ENCODE peak calls at places on chromosomes 5 and 9, in five cellular contexts. C is mesendoderm, K is fibroblast of lung, H is IMR-90, G is GM23248. X is an unnamed sample.

GRCh38 chr5:84364043-84364442 is 20.6 kb downstream of the EDIL3 start:
- DNase-seq in C (no peak), K (peak; percentile 81), H (no peak), G (no peak), X (no peak)

GRCh38 chr5:100175346-100175745 is 359.8 kb upstream of the FAM174A start:
- DNase-seq in C (no peak), K (peak; percentile 1), H (no peak), G (no peak), X (no peak)

GRCh38 chr9:117156771-117157535 is 257.9 kb downstream of the ASTN2 start:
- DNase-seq in C (no peak), K (no peak), H (no peak), G (no peak), X (no peak)

GRCh38 chr5:73792687-73793320 is 166.8 kb downstream of the ARHGEF28 start:
- DNase-seq in C (peak; percentile 75), K (peak; percentile 51), H (peak; percentile 76), G (peak; percentile 77), X (peak; percentile 83)

GRCh38 chr9:133715295-133715865 is 22.8 kb downstream of the SARDH start:
- DNase-seq in C (no peak), K (peak; percentile 57), H (peak; percentile 58), G (no peak), X (no peak)

GRCh38 chr9:90046317-90046861 is 441.6 kb downstream of the GADD45G start:
- DNase-seq in C (no peak), K (no peak), H (no peak), G (no peak), X (no peak)

GRCh38 chr9:18699749-18700148 is 225.8 kb downstream of the ADAMTSL1 start:
- DNase-seq in C (no peak), K (no peak), H (no peak), G (no peak), X (peak; percentile 1)

GRCh38 chr9:137148242-137148641 is 9.3 kb downstream of the GRIN1 start:
- DNase-seq in C (no peak), K (no peak), H (no peak), G (no peak), X (no peak)

GRCh38 chr5:25863811-25864210 is 1174.6 kb downstream of the CDH9 start:
- DNase-seq in C (no peak), K (no peak), H (no peak), G (no peak), X (no peak)

GRCh38 chr5:392431-392988 is 50.5 kb upstream of the EXOC3 start:
- DNase-seq in C (peak; percentile 69), K (peak; percentile 55), H (peak; percentile 58), G (peak; percentile 46), X (peak; percentile 48)

GRCh38 chr5:33611882-33612281 is 171.1 kb downstream of the TARS1 start:
- DNase-seq in C (no peak), K (peak; percentile 74), H (peak; percentile 85), G (peak; percentile 86), X (peak; percentile 77)

GRCh38 chr5:96582343-96582742 is 79.8 kb upstream of the CAST start:
- DNase-seq in C (no peak), K (peak; percentile 72), H (peak; percentile 55), G (peak; percentile 70), X (peak; percentile 68)

GRCh38 chr9:86644315-86645034 is 290.3 kb upstream of the TUT7 start:
- DNase-seq in C (peak; percentile 34), K (no peak), H (no peak), G (no peak), X (no peak)

GRCh38 chr9:87179556-87180340 is 232.4 kb upstream of the GAS1 start:
- DNase-seq in C (peak; percentile 6), K (peak; percentile 29), H (no peak), G (peak; percentile 22), X (no peak)

GRCh38 chr9:113785334-113785733 is 90.8 kb upstream of the ZNF618 start:
- DNase-seq in C (no peak), K (no peak), H (no peak), G (no peak), X (no peak)

GRCh38 chr9:105341784-105342183 is 97.3 kb downstream of the SLC44A1 start:
- DNase-seq in C (no peak), K (peak; percentile 23), H (peak; percentile 56), G (peak; percentile 65), X (no peak)

GRCh38 chr5:61332369-61332745 is 299 bp downstream of the ZSWIM6 start:
- DNase-seq in C (peak; percentile 43), K (no peak), H (no peak), G (peak; percentile 72), X (no peak)

GRCh38 chr5:79636981-79637733 is 24.9 kb downstream of the TENT2 start:
- DNase-seq in C (no peak), K (no peak), H (no peak), G (no peak), X (no peak)

GRCh38 chr5:6900828-6901227 is 187.6 kb downstream of the TENT4A start:
- DNase-seq in C (no peak), K (no peak), H (no peak), G (no peak), X (no peak)

GRCh38 chr9:135246248-135247173 is 159.0 kb downstream of the OLFM1 start:
- DNase-seq in C (no peak), K (no peak), H (no peak), G (no peak), X (no peak)

GRCh38 chr5:171979606-171980005 is 26.8 kb downstream of the FBXW11 start:
- DNase-seq in C (no peak), K (no peak), H (no peak), G (no peak), X (no peak)

GRCh38 chr5:28165116-28165515 is 1126.7 kb upstream of the CDH9 start:
- DNase-seq in C (peak; percentile 7), K (peak; percentile 42), H (no peak), G (no peak), X (peak; percentile 42)

GRCh38 chr9:135615666-135616620 is 23.4 kb downstream of the GLT6D1 start:
- DNase-seq in C (no peak), K (no peak), H (no peak), G (no peak), X (no peak)

GRCh38 chr5:103234239-103234975 is 24.2 kb upstream of the MACIR start:
- DNase-seq in C (no peak), K (peak; percentile 61), H (peak; percentile 21), G (peak; percentile 28), X (peak; percentile 25)

GRCh38 chr9:29701971-29702370 is 2128.7 kb upstream of the C9orf72 start:
- DNase-seq in C (no peak), K (no peak), H (no peak), G (no peak), X (no peak)

GRCh38 chr5:1050449-1051365 is 42.1 kb downstream of the NKD2 start:
- DNase-seq in C (no peak), K (no peak), H (no peak), G (no peak), X (no peak)

GRCh38 chr9:15725953-15726352 is 173.1 kb downstream of the CCDC171 start:
- DNase-seq in C (no peak), K (peak; percentile 39), H (no peak), G (peak; percentile 53), X (peak; percentile 8)

GRCh38 chr9:1267141-1267570 is 217.0 kb downstream of the DMRT2 start:
- DNase-seq in C (no peak), K (no peak), H (no peak), G (peak; percentile 16), X (peak; percentile 8)

GRCh38 chr5:16870878-16871277 is 65.2 kb downstream of the MYO10 start:
- DNase-seq in C (no peak), K (no peak), H (no peak), G (no peak), X (no peak)
- H3K9ac ChIP-seq in C (no peak overlapping the region), K (no peak overlapping the region), H (no peak overlapping the region), G (no peak overlapping the region), X (no peak overlapping the region)

DNA sequence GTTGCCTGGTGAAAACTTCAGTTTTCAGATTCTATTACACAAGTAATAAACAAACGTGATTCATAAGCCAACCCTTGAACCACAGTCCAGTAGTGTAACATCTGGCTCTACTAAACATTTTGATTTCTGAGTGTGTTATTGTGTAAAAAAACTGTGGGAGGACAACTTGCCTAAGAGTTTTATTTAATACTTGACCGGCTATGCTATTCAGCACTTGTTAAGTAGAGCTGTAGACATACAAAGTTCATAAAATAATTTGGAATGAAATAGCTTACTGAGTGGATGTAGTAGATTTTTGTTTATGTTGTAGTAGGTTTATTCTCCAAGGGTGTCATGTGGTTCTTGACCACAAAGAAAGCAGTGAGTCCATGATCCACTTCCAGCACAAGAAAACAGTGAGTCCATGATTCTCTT is 17.4 kb downstream of the LVRN start:
- DNase-seq in C (no peak), K (peak; percentile 23), H (peak; percentile 90), G (peak; percentile 84), X (no peak)
- H3K9ac ChIP-seq in C (no peak overlapping the region), K (no peak overlapping the region), H (no peak overlapping the region), G (no peak overlapping the region), X (no peak overlapping the region)

GRCh38 chr9:107246259-107247254 is 36.5 kb upstream of the RAD23B start:
- DNase-seq in C (peak; percentile 73), K (peak; percentile 19), H (peak; percentile 13), G (peak; percentile 26), X (no peak)

GRCh38 chr9:107249665-107250285 is 33.3 kb upstream of the RAD23B start:
- DNase-seq in C (no peak), K (no peak), H (no peak), G (peak; percentile 55), X (no peak)

GRCh38 chr9:107251756-107252322 is 31.2 kb upstream of the RAD23B start:
- DNase-seq in C (no peak), K (peak; percentile 94), H (peak; percentile 95), G (peak; percentile 93), X (no peak)

GRCh38 chr9:107249131-107249533 is 33.9 kb upstream of the RAD23B start:
- DNase-seq in C (peak; percentile 86), K (peak; percentile 31), H (peak; percentile 46), G (peak; percentile 37), X (peak; percentile 69)

DNA sequence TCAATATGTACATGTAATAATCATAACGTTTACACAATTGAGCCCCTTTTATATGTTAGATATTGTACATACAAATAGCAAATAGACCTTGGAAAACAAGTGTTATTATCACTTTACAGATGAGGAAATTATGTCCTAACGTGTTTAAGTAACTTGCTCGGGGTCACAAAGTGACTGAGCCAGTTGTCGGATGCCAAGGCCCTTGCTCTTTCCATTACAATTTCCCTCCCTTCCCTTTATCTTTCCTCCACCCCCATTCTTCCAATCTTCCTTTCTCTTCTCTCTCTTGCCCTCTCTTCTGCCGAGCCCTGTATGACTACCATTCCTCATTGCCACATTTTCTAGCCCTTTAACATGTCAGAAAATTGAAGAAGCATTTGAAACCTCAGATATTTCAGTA is 34.4 kb upstream of the RAD23B start:
- DNase-seq in C (no peak), K (no peak), H (no peak), G (no peak), X (no peak)
- H3K9ac ChIP-seq in C (peak overlapping the region; percentile 36), K (no peak overlapping the region), H (peak overlapping the region; percentile 39), G (peak overlapping the region; percentile 22), X (no peak overlapping the region)

DNA sequence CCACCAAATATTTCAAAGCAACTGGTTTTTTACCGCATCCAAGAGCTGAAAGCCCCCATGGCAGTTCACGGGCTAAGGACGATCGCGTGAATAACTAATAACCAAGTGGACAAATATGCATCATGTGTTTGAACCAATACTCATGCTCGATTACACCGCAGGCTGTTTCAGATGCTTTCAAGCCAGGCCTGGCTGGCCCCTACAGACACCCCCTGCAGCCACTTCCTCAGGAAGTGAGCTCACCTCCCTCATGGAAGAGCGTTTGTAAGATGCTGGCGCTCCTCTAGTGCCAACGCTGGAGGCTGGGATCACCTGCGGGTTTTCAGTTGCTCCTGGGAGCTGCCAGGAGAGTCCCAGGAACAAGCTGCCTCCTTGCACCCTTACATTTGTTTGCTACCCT is 53.9 kb upstream of the PTCH1 start:
- DNase-seq in C (peak; percentile 89), K (peak; percentile 70), H (no peak), G (peak; percentile 15), X (no peak)
- H3K9ac ChIP-seq in C (no peak overlapping the region), K (no peak overlapping the region), H (no peak overlapping the region), G (no peak overlapping the region), X (no peak overlapping the region)

X was measured in PC-3.